ENCODE peak calls at places on chromosomes 4 and X, in six cellular contexts. W is HCT116, M is psoas muscle, Y is tibial nerve, S is hepatocyte, N is sigmoid colon. V is an unnamed sample.

GRCh38 chr4:2045518-2045951 is 13.6 kb upstream of the NAT8L start:
- DNase-seq in W (no peak), S (no peak), M (peak; percentile 54), N (no peak), Y (no peak), V (peak; percentile 45)

GRCh38 chr4:98516441-98517323 is 141.7 kb downstream of the TSPAN5 start:
- DNase-seq in S (no peak), M (no peak), W (no peak), N (no peak), Y (no peak), V (no peak)

GRCh38 chrX:46712733-46713132 is 46.2 kb downstream of the SLC9A7 start:
- DNase-seq in W (no peak), Y (no peak), N (no peak), M (no peak), S (no peak), V (no peak)

GRCh38 chr4:3077796-3078195 is 3.3 kb downstream of the HTT start:
- DNase-seq in W (no peak), N (no peak), M (no peak), Y (no peak), S (no peak), V (no peak)

GRCh38 chr4:109009909-109010308 is 247.1 kb upstream of the ETNPPL start:
- DNase-seq in W (no peak), S (peak; percentile 21), Y (no peak), N (no peak), M (no peak), V (peak; percentile 48)

GRCh38 chr4:6204871-6205583 is 4.7 kb upstream of the JAKMIP1 start:
- DNase-seq in W (no peak), S (no peak), N (peak; percentile 53), M (no peak), Y (no peak), V (peak; percentile 26)

GRCh38 chr4:4776934-4777333 is 82.5 kb upstream of the MSX1 start:
- DNase-seq in S (no peak), Y (no peak), M (no peak), N (peak; percentile 48), W (no peak), V (no peak)

GRCh38 chrX:28016823-28017222 is 35.6 kb upstream of the DCAF8L1 start:
- DNase-seq in S (no peak), N (no peak), M (no peak), Y (no peak), W (no peak), V (no peak)

GRCh38 chr4:128635939-128636551 is 173.5 kb upstream of the JADE1 start:
- DNase-seq in N (no peak), Y (no peak), M (no peak), S (no peak), W (no peak), V (no peak)

GRCh38 chr4:64617813-64618212 is 208.6 kb upstream of the TECRL start:
- DNase-seq in M (no peak), N (no peak), W (no peak), S (no peak), Y (no peak), V (no peak)

GRCh38 chrX:119625843-119626242 is 19.6 kb upstream of the NKRF start:
- DNase-seq in Y (no peak), S (no peak), M (no peak), N (no peak), W (no peak), V (no peak)

GRCh38 chrX:78708171-78708570 is 39.3 kb upstream of the LPAR4 start:
- DNase-seq in Y (no peak), M (no peak), N (no peak), W (no peak), S (peak; percentile 9), V (no peak)

DNA sequence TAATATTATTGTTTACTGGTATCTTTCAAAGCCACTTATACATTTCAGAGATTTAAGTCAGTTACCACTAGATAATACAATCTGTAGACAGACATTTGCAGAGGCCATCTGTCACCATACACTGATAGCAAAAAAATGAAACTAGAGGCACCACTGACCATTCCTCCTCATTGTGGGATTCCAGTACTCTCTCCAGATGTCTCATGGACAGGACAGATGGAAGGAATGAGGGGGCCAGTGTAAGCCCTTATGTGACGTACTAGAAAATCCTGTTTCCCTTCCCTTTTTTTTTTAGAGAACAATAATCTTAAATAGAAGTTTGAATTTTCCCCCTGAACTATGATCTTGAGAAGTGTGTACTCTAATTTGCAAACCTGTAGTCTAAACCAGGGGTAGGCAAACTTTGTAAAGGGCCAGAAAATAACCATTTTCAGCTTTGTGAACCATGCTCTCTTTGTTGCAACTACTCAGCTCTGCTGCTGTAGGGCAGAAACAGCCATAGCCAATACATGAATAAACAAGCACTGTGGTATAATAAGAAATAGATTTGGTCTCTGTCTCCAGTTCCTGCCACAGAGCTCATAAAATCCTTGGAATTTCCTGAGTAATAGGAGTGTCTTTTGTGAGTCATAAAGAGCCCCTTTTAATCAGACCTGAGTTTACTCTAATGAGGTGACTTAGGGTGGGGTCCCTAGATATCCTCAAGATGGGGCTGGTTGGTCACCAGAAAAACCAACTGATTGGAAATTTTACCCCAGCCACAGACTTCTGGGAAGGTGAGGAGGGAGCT is 90.4 kb downstream of the MOSPD2 start:
- DNase-seq in M (no peak), S (no peak), W (peak; percentile 49), Y (no peak), N (no peak), V (no peak)
- H3K27ac ChIP-seq in M (no peak overlapping the region), S (peak overlapping the region; percentile 50), W (peak overlapping the region; percentile 72), Y (peak overlapping the region; percentile 4), N (no peak overlapping the region), V (no peak overlapping the region)

GRCh38 chr4:48047421-48047844 is 30.9 kb downstream of the NIPAL1 start:
- DNase-seq in W (no peak), Y (no peak), N (no peak), M (no peak), S (no peak), V (no peak)
- H3K27ac ChIP-seq in W (no peak overlapping the region), Y (no peak overlapping the region), N (no peak overlapping the region), M (peak overlapping the region; percentile 36), S (no peak overlapping the region), V (no peak overlapping the region)

DNA sequence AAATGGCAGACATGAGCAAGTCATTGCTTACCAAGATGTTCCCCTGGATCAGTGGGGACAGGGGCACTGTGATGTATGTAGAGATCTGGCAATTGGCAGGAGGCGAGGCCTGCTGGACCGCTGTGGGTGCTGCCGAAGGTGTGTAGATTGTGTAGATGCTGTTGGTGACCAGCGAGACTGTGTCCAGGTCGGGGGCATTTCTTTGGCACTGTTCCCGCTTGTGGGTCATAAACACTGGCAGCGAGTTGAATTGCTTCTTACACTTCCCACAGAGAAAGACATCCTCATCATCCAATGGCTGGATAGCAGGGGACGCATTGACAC is 52.7 kb downstream of the CFAP299 start:
- DNase-seq in Y (no peak), M (no peak), W (no peak), S (no peak), N (no peak), V (no peak)
- H3K27ac ChIP-seq in Y (no peak overlapping the region), M (no peak overlapping the region), W (no peak overlapping the region), S (no peak overlapping the region), N (no peak overlapping the region), V (no peak overlapping the region)

GRCh38 chrX:150363561-150364346 is 637 bp downstream of the MAMLD1 start:
- DNase-seq in Y (no peak), M (peak; percentile 35), S (peak; percentile 55), W (no peak), N (no peak), V (peak; percentile 82)

GRCh38 chrX:150364347-150365050 is 1.4 kb downstream of the MAMLD1 start:
- DNase-seq in M (peak; percentile 19), N (no peak), Y (peak; percentile 7), S (peak; percentile 26), W (no peak), V (peak; percentile 77)

GRCh38 chrX:150361070-150361776 is 1.9 kb upstream of the MAMLD1 start:
- DNase-seq in N (no peak), Y (no peak), S (peak; percentile 40), M (no peak), W (no peak), V (peak; percentile 73)

GRCh38 chrX:150361777-150362351 is 1.3 kb upstream of the MAMLD1 start:
- DNase-seq in Y (no peak), N (peak; percentile 74), M (peak; percentile 19), S (peak; percentile 31), W (no peak), V (peak; percentile 85)

GRCh38 chrX:150362599-150363481 is at the start of gene MAMLD1:
- DNase-seq in Y (peak; percentile 71), M (peak; percentile 78), S (peak; percentile 61), W (peak; percentile 51), N (peak; percentile 86), V (peak; percentile 91)
- H3K27ac ChIP-seq in Y (peak within 1 kb of the TSS; percentile 92), M (peak within 1 kb of the TSS; percentile 86), S (no peak within 1 kb of the TSS), W (peak within 1 kb of the TSS; percentile 8), N (peak within 1 kb of the TSS; percentile 91), V (peak within 1 kb of the TSS; percentile 75)

GRCh38 chr4:73576366-73576765 is 43.9 kb downstream of the RASSF6 start:
- DNase-seq in M (no peak), S (no peak), W (no peak), Y (no peak), N (no peak), V (no peak)
- H3K27ac ChIP-seq in M (no peak overlapping the region), S (no peak overlapping the region), W (no peak overlapping the region), Y (no peak overlapping the region), N (no peak overlapping the region), V (no peak overlapping the region)

GRCh38 chrX:41457618-41458192 is 10.6 kb downstream of the NYX start:
- DNase-seq in M (no peak), N (peak; percentile 39), S (no peak), W (no peak), Y (no peak), V (peak; percentile 19)
- H3K27ac ChIP-seq in M (no peak overlapping the region), N (no peak overlapping the region), S (no peak overlapping the region), W (no peak overlapping the region), Y (no peak overlapping the region), V (no peak overlapping the region)

DNA sequence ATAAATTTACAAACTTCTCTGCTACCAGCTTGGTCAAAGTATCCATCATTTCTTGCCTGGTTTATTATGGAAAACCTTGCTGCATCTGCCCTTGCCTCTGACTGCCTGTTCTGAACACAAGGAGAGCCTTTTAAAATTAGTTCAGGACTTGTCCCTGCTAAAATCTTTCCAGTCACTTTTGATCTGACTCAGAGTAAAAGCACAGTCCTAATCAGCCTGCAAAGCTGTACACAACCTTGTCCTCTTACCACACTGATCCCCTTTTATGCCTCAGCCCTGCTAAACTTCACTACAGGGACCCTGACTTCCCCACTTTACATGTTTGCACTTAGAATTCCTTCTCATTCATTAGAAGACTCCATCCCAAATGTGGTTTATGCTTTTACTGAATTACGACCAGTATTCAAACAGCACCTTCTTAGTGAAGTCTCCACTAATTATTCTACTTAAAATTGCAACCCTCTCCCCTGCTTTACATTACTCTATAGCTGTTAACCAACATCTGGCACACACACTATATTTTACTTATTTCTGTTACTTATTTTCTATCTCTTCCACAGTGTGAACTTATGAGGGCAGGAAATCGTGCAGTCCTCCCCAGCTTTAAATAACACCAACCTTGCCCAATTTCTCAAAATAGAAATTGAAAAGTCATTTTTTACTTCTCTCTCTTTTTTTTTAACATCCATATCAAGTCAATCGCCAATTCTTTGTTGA is 6.3 kb downstream of the GABRA4 start:
- DNase-seq in M (no peak), N (no peak), Y (no peak), S (no peak), W (no peak), V (no peak)
- H3K27ac ChIP-seq in M (no peak overlapping the region), N (no peak overlapping the region), Y (no peak overlapping the region), S (no peak overlapping the region), W (no peak overlapping the region), V (no peak overlapping the region)